ENCODE peak calls at places on chromosomes 2 and 18, in nine cellular contexts. G is endothelial cell; A is endodermal cell; U is A549; R is HFFc6; K is WTC11; E is pons; H is EH; J is activated CD4-positive, alpha-beta T cell treated with anti-CD3 and anti-CD28 coated beads, Interleukin-2, amount 10 ng/mL, durations not matched to agents 7 days and 5 days. L is an unnamed sample.

GRCh38 chr18:23626451-23627279 is 36.0 kb downstream of the ANKRD29 start:
- DNase-seq in G (no peak), A (no peak), U (peak; percentile 39), R (no peak), K (no peak), E (no peak), H (peak; percentile 75), J (no peak), L (peak; percentile 63)

GRCh38 chr18:62631173-62631572 is 84.2 kb upstream of the PHLPP1 start:
- DNase-seq in G (no peak), A (no peak), U (no peak), R (no peak), K (no peak), E (no peak), H (peak; percentile 16), J (no peak), L (no peak)

GRCh38 chr2:29314816-29315571 is 199.8 kb downstream of the CLIP4 start:
- DNase-seq in G (no peak), A (peak; percentile 74), U (no peak), R (no peak), K (peak; percentile 16), E (peak; percentile 15), H (no peak), J (peak; percentile 81), L (no peak)

GRCh38 chr2:205734436-205734835 is 52.1 kb downstream of the NRP2 start:
- DNase-seq in G (no peak), A (peak; percentile 80), U (peak; percentile 52), R (peak; percentile 74), K (no peak), E (no peak), H (peak; percentile 94), J (no peak), L (peak; percentile 86)

GRCh38 chr2:117553448-117553847 is 261.0 kb upstream of the DDX18 start:
- DNase-seq in G (no peak), A (no peak), U (no peak), R (no peak), K (no peak), E (no peak), H (no peak), J (no peak), L (no peak)

GRCh38 chr18:9846162-9846915 is 39.4 kb upstream of the TXNDC2 start:
- DNase-seq in G (no peak), A (no peak), U (no peak), R (no peak), K (no peak), E (peak; percentile 44), H (no peak), J (no peak), L (no peak)

GRCh38 chr18:55856191-55856590 is 268.2 kb upstream of the TCF4 start:
- DNase-seq in G (no peak), A (peak; percentile 59), U (peak; percentile 78), R (peak; percentile 92), K (no peak), E (no peak), H (peak; percentile 97), J (no peak), L (peak; percentile 87)

GRCh38 chr2:120323214-120323613 is 22.7 kb upstream of the INHBB start:
- DNase-seq in G (no peak), A (no peak), U (no peak), R (no peak), K (no peak), E (no peak), H (peak; percentile 54), J (no peak), L (peak; percentile 70)

GRCh38 chr2:162840598-162841246 is 2.2 kb upstream of the KCNH7 start:
- DNase-seq in G (peak; percentile 85), A (peak; percentile 94), U (peak; percentile 74), R (no peak), K (peak; percentile 84), E (peak; percentile 64), H (peak; percentile 43), J (peak; percentile 62), L (peak; percentile 76)

GRCh38 chr18:62611395-62612241 is 88.8 kb downstream of the ZCCHC2 start:
- DNase-seq in G (no peak), A (peak; percentile 67), U (no peak), R (no peak), K (no peak), E (no peak), H (no peak), J (no peak), L (no peak)

GRCh38 chr2:26245231-26245732 is 543 bp downstream of the HADHB start:
- DNase-seq in G (peak; percentile 26), A (peak; percentile 79), U (no peak), R (peak; percentile 16), K (peak; percentile 18), E (peak; percentile 74), H (peak; percentile 38), J (peak; percentile 50), L (peak; percentile 70)

GRCh38 chr2:232377319-232377718 is 1.2 kb upstream of the ALPP start:
- DNase-seq in G (no peak), A (no peak), U (no peak), R (no peak), K (peak; percentile 5), E (no peak), H (no peak), J (no peak), L (no peak)

GRCh38 chr18:32884543-32884942 is 111.7 kb upstream of the KLHL14 start:
- DNase-seq in G (no peak), A (no peak), U (no peak), R (no peak), K (no peak), E (no peak), H (no peak), J (no peak), L (no peak)

GRCh38 chr2:20571644-20572215 is 79.2 kb downstream of the HS1BP3 start:
- DNase-seq in G (no peak), A (no peak), U (no peak), R (no peak), K (no peak), E (no peak), H (no peak), J (no peak), L (no peak)